ENCODE peak calls at places on chromosomes 1 and 21, in nine cellular contexts. W, J, Z, S, O, E, D, B and Q are unnamed samples.

GRCh38 chr1:191641420-191642215 is 516.6 kb upstream of the RGS18 start:
- DNase-seq in Z (no peak), D (no peak), J (no peak), S (no peak), W (no peak), E (no peak), B (no peak), O (peak), Q (no peak)

GRCh38 chr1:154574715-154575114 is 7.1 kb downstream of the CHRNB2 start:
- DNase-seq in D (no peak), O (peak), J (no peak), Z (no peak), B (no peak), W (no peak), E (no peak), S (peak), Q (no peak)

GRCh38 chr21:29430581-29430980 is 131.9 kb downstream of the BACH1 start:
- DNase-seq in Z (no peak), B (no peak), O (no peak), W (no peak), S (peak), E (no peak), J (no peak), D (no peak), Q (no peak)

GRCh38 chr1:234874291-234875288 is 254.0 kb downstream of the TOMM20 start:
- DNase-seq in D (no peak), W (peak), S (no peak), B (no peak), O (no peak), Z (no peak), E (no peak), J (no peak), Q (peak)

GRCh38 chr1:44240802-44241671 is 27.8 kb downstream of the DMAP1 start:
- DNase-seq in W (no peak), S (no peak), O (no peak), E (no peak), B (no peak), J (no peak), D (no peak), Z (no peak), Q (no peak)

GRCh38 chr1:182426442-182427430 is 23.2 kb upstream of the RGSL1 start:
- DNase-seq in J (no peak), E (no peak), S (no peak), O (no peak), Z (no peak), D (no peak), B (no peak), W (no peak), Q (no peak)

GRCh38 chr1:191279266-191279800 is 801.7 kb upstream of the BRINP3 start:
- DNase-seq in D (no peak), O (no peak), W (no peak), S (no peak), B (no peak), E (no peak), Z (no peak), J (no peak), Q (no peak)

GRCh38 chr1:180956028-180956640 is 43.4 kb downstream of the KIAA1614 start:
- DNase-seq in E (no peak), S (no peak), W (no peak), O (no peak), B (no peak), J (no peak), D (no peak), Z (no peak), Q (no peak)

GRCh38 chr1:113042336-113043143 is 30.5 kb upstream of the LRIG2 start:
- DNase-seq in B (peak), O (peak), D (peak), W (peak), Z (peak), J (peak), E (peak), S (peak), Q (peak)

GRCh38 chr21:34670220-34670961 is 1.6 kb downstream of the CLIC6 start:
- DNase-seq in E (no peak), S (peak), J (peak), D (no peak), Z (peak), W (no peak), O (peak), B (no peak), Q (peak)

GRCh38 chr1:197486948-197487347 is 218.9 kb downstream of the CRB1 start:
- DNase-seq in B (no peak), J (no peak), S (no peak), D (no peak), W (no peak), O (peak), E (no peak), Z (no peak), Q (peak)

GRCh38 chr1:150484431-150484830 is 2.8 kb upstream of the TARS2 start:
- DNase-seq in Z (no peak), E (no peak), O (peak), D (no peak), S (no peak), W (no peak), J (no peak), B (no peak), Q (no peak)

GRCh38 chr1:178540646-178541045 is 27.7 kb downstream of the TEX35 start:
- DNase-seq in J (no peak), Z (no peak), D (no peak), S (no peak), O (peak), E (peak), B (no peak), W (no peak), Q (no peak)

GRCh38 chr1:34885405-34886247 is 26.1 kb upstream of the SMIM12 start:
- DNase-seq in O (peak), D (no peak), E (no peak), S (peak), W (peak), Z (peak), B (peak), J (peak), Q (peak)

GRCh38 chr1:208127791-208128408 is 116.3 kb downstream of the PLXNA2 start:
- DNase-seq in D (no peak), J (no peak), W (no peak), O (no peak), S (peak), Z (no peak), B (no peak), E (no peak), Q (no peak)

GRCh38 chr21:45147473-45148315 is 73.3 kb downstream of the ADARB1 start:
- DNase-seq in O (no peak), Z (no peak), E (no peak), W (no peak), B (no peak), S (no peak), J (no peak), D (no peak), Q (no peak)

GRCh38 chr1:247824023-247824422 is at the start of gene OR14A16:
- DNase-seq in O (no peak), B (no peak), S (no peak), J (no peak), E (no peak), W (no peak), Z (no peak), D (no peak), Q (no peak)

GRCh38 chr1:64766385-64766784 is 21.5 kb downstream of the RAVER2 start:
- DNase-seq in J (no peak), B (no peak), E (no peak), D (no peak), O (no peak), W (no peak), Z (no peak), S (no peak), Q (no peak)

GRCh38 chr1:50976890-50977574 is 7.0 kb downstream of the CDKN2C start:
- DNase-seq in O (peak), Z (peak), S (peak), W (peak), D (no peak), B (no peak), J (peak), E (no peak), Q (peak)

GRCh38 chr1:26096471-26096870 is 15.2 kb upstream of the PDIK1L start:
- DNase-seq in J (no peak), S (no peak), D (no peak), O (no peak), E (no peak), Z (no peak), B (no peak), W (no peak), Q (no peak)

GRCh38 chr1:39827201-39827600 is 38.5 kb upstream of the BMP8B start:
- DNase-seq in S (no peak), Z (no peak), W (no peak), J (no peak), O (no peak), B (no peak), E (no peak), D (no peak), Q (no peak)

GRCh38 chr1:110214454-110215404 is 4.6 kb downstream of the KCNC4 start:
- DNase-seq in J (no peak), W (no peak), Z (no peak), D (no peak), B (no peak), E (no peak), S (no peak), O (no peak), Q (no peak)

GRCh38 chr1:221292652-221293051 is 413.4 kb downstream of the HLX start:
- DNase-seq in E (no peak), O (no peak), W (no peak), S (peak), B (no peak), J (no peak), D (no peak), Z (no peak), Q (no peak)

GRCh38 chr1:19479351-19480120 is 5.8 kb downstream of the CAPZB start:
- DNase-seq in W (no peak), O (no peak), S (no peak), E (no peak), D (no peak), Z (no peak), J (no peak), B (no peak), Q (no peak)

GRCh38 chr1:230739564-230739963 is 7.6 kb upstream of the CAPN9 start:
- DNase-seq in E (no peak), O (no peak), B (no peak), Z (no peak), J (no peak), W (no peak), S (no peak), D (no peak), Q (no peak)

GRCh38 chr1:119647228-119647733 is 785 bp downstream of the ZNF697 start:
- DNase-seq in E (no peak), Z (no peak), S (no peak), O (no peak), B (no peak), D (no peak), W (no peak), J (no peak), Q (no peak)

GRCh38 chr1:227131193-227131592 is 187.1 kb downstream of the CDC42BPA start:
- DNase-seq in Z (no peak), E (peak), B (peak), J (no peak), W (no peak), S (no peak), O (peak), D (no peak), Q (no peak)

GRCh38 chr21:17438642-17439041 is 74.2 kb upstream of the CXADR start:
- DNase-seq in D (no peak), O (no peak), S (peak), E (no peak), Z (no peak), W (no peak), J (no peak), B (no peak), Q (no peak)

GRCh38 chr1:203396595-203397194 is 45.8 kb upstream of the FMOD start:
- DNase-seq in E (no peak), S (no peak), D (no peak), Z (no peak), W (no peak), O (no peak), J (no peak), B (no peak), Q (no peak)

GRCh38 chr1:179105393-179105792 is 23.5 kb downstream of the TOR3A start:
- DNase-seq in S (peak), J (no peak), D (no peak), O (peak), E (no peak), Z (no peak), W (no peak), B (peak), Q (no peak)

GRCh38 chr1:193786996-193787546 is 600.7 kb upstream of the B3GALT2 start:
- DNase-seq in D (no peak), B (no peak), J (no peak), O (no peak), W (no peak), S (no peak), E (no peak), Z (no peak), Q (peak)

GRCh38 chr1:38083541-38083940 is 36.9 kb upstream of the POU3F1 start:
- DNase-seq in O (no peak), Z (no peak), W (no peak), B (no peak), J (no peak), D (no peak), E (no peak), S (no peak), Q (no peak)

GRCh38 chr21:39533545-39534226 is 79.1 kb upstream of the B3GALT5 start:
- DNase-seq in E (no peak), B (no peak), O (no peak), W (no peak), Z (no peak), S (no peak), D (no peak), J (no peak), Q (no peak)

GRCh38 chr21:35587841-35588390 is 472.4 kb downstream of the SETD4 start:
- DNase-seq in J (no peak), W (no peak), B (no peak), S (no peak), E (no peak), D (no peak), O (no peak), Z (no peak), Q (no peak)

GRCh38 chr21:38080888-38081287 is 164.6 kb upstream of the KCNJ6 start:
- DNase-seq in E (no peak), Z (no peak), S (no peak), O (no peak), B (no peak), D (no peak), J (no peak), W (no peak), Q (no peak)

GRCh38 chr1:101293461-101294045 is 56.7 kb downstream of the S1PR1 start:
- DNase-seq in S (no peak), O (peak), J (no peak), W (no peak), E (no peak), B (no peak), D (no peak), Z (no peak), Q (no peak)

DNA sequence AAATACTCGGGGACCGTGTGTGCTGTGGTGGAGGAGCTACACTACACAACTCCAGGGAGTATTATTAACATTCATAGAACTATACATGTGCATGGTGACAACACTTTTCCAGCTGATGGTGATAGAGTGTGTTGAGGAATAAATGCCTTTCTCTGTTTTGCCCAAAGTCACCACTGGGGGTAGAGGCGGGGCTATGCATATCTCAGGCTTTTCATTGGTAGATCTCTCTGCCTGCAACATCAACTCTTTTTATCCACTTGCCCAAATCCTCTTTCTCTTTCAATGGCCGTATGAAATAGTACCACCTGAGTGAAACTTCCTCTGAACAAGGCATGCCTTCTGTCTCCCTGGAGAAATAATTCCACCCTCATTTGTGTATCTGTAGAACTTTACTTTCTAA is 107.0 kb upstream of the C8B start:
- DNase-seq in E (no peak), Z (no peak), D (no peak), S (peak), W (no peak), B (no peak), O (no peak), J (no peak), Q (no peak)
- TF ChIP-seq CTCF in E (no peak), Z (no peak), D (no peak), S (peak), W (no peak), B (no peak), O (no peak), J (peak), Q (no peak)

DNA sequence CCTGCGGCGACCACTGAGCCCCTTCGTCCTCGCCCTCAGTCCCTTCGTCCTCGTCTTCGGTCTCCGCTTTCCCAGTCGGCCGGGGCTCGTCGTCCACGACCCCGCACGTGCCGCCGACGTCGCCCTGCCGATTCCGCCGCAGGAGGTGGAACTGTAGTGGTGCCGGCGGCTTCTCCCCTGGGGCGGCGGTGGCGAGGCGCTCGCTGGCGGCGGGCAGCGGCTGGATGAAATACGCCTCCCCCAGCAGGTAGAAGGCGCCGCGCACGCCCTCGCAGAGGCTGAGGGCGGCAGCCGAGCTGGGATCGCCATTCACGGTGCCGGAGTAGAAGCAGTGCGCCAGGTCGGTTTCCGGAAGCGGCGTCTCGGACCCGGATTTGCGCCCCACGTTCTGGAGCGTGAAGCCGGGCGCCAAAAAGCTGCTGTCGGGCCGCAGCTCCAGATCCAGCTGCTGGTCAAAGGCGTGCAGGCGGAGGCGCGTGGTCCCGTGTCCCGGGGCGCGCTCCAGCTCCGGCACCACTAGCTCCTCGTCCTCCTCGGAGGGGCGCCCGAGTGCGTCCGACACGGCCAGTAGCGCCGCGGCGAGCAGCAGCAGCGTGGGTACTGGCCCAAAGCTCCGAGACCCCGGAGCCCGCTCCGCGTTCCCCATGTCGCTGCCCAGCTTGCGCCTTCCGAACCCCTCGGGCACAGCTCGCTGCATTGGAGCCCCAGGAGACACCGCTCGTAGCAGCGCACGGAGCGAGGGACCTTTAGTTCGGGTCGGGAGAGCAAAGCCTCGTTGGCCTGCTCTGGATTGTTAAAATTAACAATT is 747 bp downstream of the ADAMTS1 start:
- DNase-seq in J (peak), W (peak), Z (peak), D (no peak), S (peak), E (no peak), O (peak), B (no peak), Q (peak)
- TF ChIP-seq CTCF in J (no peak), W (no peak), Z (no peak), D (peak), S (no peak), E (peak), O (no peak), B (no peak), Q (no peak)

GRCh38 chr1:232614811-232615210 is 15.1 kb downstream of the SIPA1L2 start:
- DNase-seq in E (no peak), W (no peak), O (peak), B (no peak), S (no peak), Z (no peak), J (no peak), D (no peak), Q (no peak)

GRCh38 chr1:232610187-232610901 is 19.6 kb downstream of the SIPA1L2 start:
- DNase-seq in D (no peak), J (no peak), W (no peak), B (no peak), E (no peak), S (no peak), Z (no peak), O (no peak), Q (no peak)

GRCh38 chr1:232615401-232615800 is 14.5 kb downstream of the SIPA1L2 start:
- DNase-seq in B (no peak), D (no peak), O (peak), Z (no peak), J (no peak), E (no peak), S (no peak), W (no peak), Q (no peak)

GRCh38 chr1:232613752-232614381 is 16.1 kb downstream of the SIPA1L2 start:
- DNase-seq in Z (no peak), J (no peak), E (no peak), W (no peak), D (no peak), S (no peak), B (no peak), O (peak), Q (no peak)

GRCh38 chr1:232611834-232612233 is 18.1 kb downstream of the SIPA1L2 start:
- DNase-seq in S (peak), B (no peak), E (no peak), Z (no peak), W (no peak), D (no peak), J (peak), O (no peak), Q (no peak)
- TF ChIP-seq CTCF in S (peak), B (peak), E (no peak), Z (no peak), W (no peak), D (no peak), J (no peak), O (no peak), Q (no peak)

GRCh38 chr1:36420836-36421317 is 23.2 kb upstream of the LSM10 start:
- DNase-seq in D (no peak), O (peak), E (peak), J (peak), B (peak), S (peak), Z (peak), W (peak), Q (peak)
- TF ChIP-seq CTCF in D (peak), O (peak), E (peak), J (peak), B (peak), S (peak), Z (peak), W (peak), Q (peak)

DNA sequence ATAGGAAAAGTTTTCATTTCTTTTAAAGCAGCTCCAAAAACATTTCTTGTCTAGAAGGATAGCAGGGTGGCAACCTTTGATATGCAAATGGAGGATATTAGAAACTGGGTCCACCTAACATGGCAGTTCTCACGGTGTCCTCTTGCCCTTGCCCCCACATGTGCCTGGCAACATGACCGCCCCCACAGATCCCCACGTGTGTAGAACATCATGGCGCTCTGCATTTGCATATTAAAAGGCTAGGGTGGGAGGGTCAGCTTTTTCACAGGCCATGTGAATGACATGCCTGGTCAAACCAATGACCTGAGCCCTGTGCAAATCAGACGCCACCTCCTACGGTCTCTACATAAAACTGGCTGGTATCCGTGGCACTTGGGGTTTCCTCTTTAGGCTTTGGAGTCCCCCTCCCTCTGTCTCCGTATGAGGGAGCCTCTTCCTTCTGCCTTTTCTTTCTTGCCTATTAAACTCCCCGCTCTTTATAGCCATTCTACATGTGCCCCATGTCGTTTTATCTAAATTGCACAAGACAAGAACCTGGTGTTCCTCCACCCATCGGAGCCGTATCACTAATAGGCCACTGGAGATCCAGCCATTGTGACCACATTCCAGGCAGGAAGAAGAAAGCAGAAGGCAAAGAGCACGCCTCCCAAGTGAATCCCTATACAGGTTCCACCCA is 71.3 kb downstream of the WDR4 start:
- DNase-seq in E (no peak), W (no peak), O (no peak), B (no peak), D (no peak), Z (no peak), S (no peak), J (no peak), Q (no peak)
- TF ChIP-seq CTCF in E (no peak), W (no peak), O (no peak), B (no peak), D (no peak), Z (no peak), S (no peak), J (no peak), Q (no peak)

DNA sequence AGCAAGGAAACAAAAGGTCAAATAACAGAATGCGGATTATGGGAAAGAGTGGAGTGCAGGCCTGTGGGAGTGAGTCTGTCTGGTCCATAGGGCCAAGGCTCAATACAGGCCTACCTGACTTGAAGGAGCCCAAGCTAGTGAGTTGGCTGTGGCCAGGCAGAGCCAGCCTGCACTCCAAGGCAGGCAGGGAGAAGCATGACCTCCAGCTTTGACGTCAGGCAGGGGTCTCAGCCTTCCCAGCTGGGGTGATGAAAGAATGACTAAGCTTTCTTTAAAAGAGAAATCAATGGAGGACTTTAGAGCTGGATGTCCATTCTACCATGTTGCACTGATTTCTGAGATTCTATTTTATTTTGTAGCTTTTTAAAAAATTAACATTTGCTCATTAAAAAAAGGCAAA is 62.8 kb downstream of the RHOU start:
- DNase-seq in E (no peak), S (no peak), B (no peak), J (no peak), D (no peak), W (peak), O (no peak), Z (no peak), Q (no peak)
- TF ChIP-seq CTCF in E (no peak), S (no peak), B (no peak), J (no peak), D (no peak), W (no peak), O (no peak), Z (no peak), Q (no peak)